ENCODE peak calls at places on chromosome 9, in four cellular contexts. One of them, this sample, is unnamed.

GRCh38 chr9:82606761-82607382 is 456.1 kb downstream of the RASEF start:
- DNase-seq in DND-41: peak
- DNase-seq in K562: peak
- DNase-seq in GM23248: peak
- DNase-seq in this sample: peak

GRCh38 chr9:135960328-135961276 is 571 bp downstream of the UBAC1 start:
- DNase-seq in GM23248: peak
- DNase-seq in K562: peak
- DNase-seq in DND-41: no peak
- DNase-seq in this sample: peak

GRCh38 chr9:38160613-38161215 is 91.7 kb upstream of the SHB start:
- DNase-seq in DND-41: peak
- DNase-seq in K562: peak
- DNase-seq in GM23248: peak
- DNase-seq in this sample: peak

GRCh38 chr9:111833941-111834340 is 39.2 kb upstream of the SHOC1 start:
- DNase-seq in K562: no peak
- DNase-seq in DND-41: no peak
- DNase-seq in GM23248: peak
- DNase-seq in this sample: no peak

GRCh38 chr9:111979561-111979960 is 82.9 kb downstream of the UGCG start:
- DNase-seq in K562: no peak
- DNase-seq in DND-41: no peak
- DNase-seq in GM23248: no peak
- DNase-seq in this sample: no peak

GRCh38 chr9:109843651-109844050 is 63.7 kb downstream of the PALM2AKAP2 start:
- DNase-seq in GM23248: no peak
- DNase-seq in K562: peak
- DNase-seq in DND-41: no peak
- DNase-seq in this sample: no peak

GRCh38 chr9:117091529-117091928 is 323.3 kb downstream of the ASTN2 start:
- DNase-seq in K562: no peak
- DNase-seq in DND-41: no peak
- DNase-seq in GM23248: no peak
- DNase-seq in this sample: no peak

GRCh38 chr9:73093740-73094379 is 57.8 kb upstream of the ANXA1 start:
- DNase-seq in K562: no peak
- DNase-seq in GM23248: peak
- DNase-seq in DND-41: no peak
- DNase-seq in this sample: no peak

GRCh38 chr9:16146661-16147060 is 593.8 kb downstream of the CCDC171 start:
- DNase-seq in DND-41: no peak
- DNase-seq in K562: no peak
- DNase-seq in GM23248: no peak
- DNase-seq in this sample: peak

GRCh38 chr9:125810161-125810560 is 63.0 kb downstream of the PBX3 start:
- DNase-seq in K562: no peak
- DNase-seq in GM23248: no peak
- DNase-seq in DND-41: no peak
- DNase-seq in this sample: no peak

GRCh38 chr9:134174526-134175290 is 10.3 kb upstream of the RNU6ATAC start:
- DNase-seq in GM23248: no peak
- DNase-seq in DND-41: no peak
- DNase-seq in K562: no peak
- DNase-seq in this sample: no peak

GRCh38 chr9:83583151-83584014 is 39.6 kb upstream of the IDNK start:
- DNase-seq in K562: peak
- DNase-seq in DND-41: peak
- DNase-seq in GM23248: peak
- DNase-seq in this sample: peak

GRCh38 chr9:14768561-14769234 is 46.2 kb upstream of the CER1 start:
- DNase-seq in K562: peak
- DNase-seq in DND-41: peak
- DNase-seq in GM23248: peak
- DNase-seq in this sample: peak

GRCh38 chr9:135076876-135077430 is 10.5 kb upstream of the OLFM1 start:
- DNase-seq in K562: no peak
- DNase-seq in GM23248: no peak
- DNase-seq in DND-41: no peak
- DNase-seq in this sample: no peak

GRCh38 chr9:94801685-94802084 is 75.2 kb downstream of the AOPEP start:
- DNase-seq in DND-41: no peak
- DNase-seq in GM23248: peak
- DNase-seq in K562: no peak
- DNase-seq in this sample: no peak

GRCh38 chr9:91443994-91444392 is 20.4 kb upstream of the NFIL3 start:
- DNase-seq in GM23248: no peak
- DNase-seq in DND-41: no peak
- DNase-seq in K562: no peak
- DNase-seq in this sample: no peak

GRCh38 chr9:102032614-102033013 is 294.2 kb upstream of the GRIN3A start:
- DNase-seq in DND-41: no peak
- DNase-seq in GM23248: no peak
- DNase-seq in K562: no peak
- DNase-seq in this sample: no peak

GRCh38 chr9:99015448-99015847 is 71.7 kb downstream of the COL15A1 start:
- DNase-seq in DND-41: no peak
- DNase-seq in GM23248: no peak
- DNase-seq in K562: no peak
- DNase-seq in this sample: no peak

GRCh38 chr9:93630806-93631411 is 54.5 kb downstream of the PHF2 start:
- DNase-seq in DND-41: no peak
- DNase-seq in K562: no peak
- DNase-seq in GM23248: no peak
- DNase-seq in this sample: no peak

GRCh38 chr9:573551-574410 is 267.7 kb upstream of the DMRT1 start:
- DNase-seq in GM23248: no peak
- DNase-seq in DND-41: no peak
- DNase-seq in K562: no peak
- DNase-seq in this sample: peak

GRCh38 chr9:99118782-99119466 is 14.0 kb downstream of the TGFBR1 start:
- DNase-seq in GM23248: no peak
- DNase-seq in DND-41: peak
- DNase-seq in K562: no peak
- DNase-seq in this sample: no peak

GRCh38 chr9:121954477-121955175 is 138.5 kb downstream of the TTLL11 start:
- DNase-seq in DND-41: peak
- DNase-seq in GM23248: no peak
- DNase-seq in K562: no peak
- DNase-seq in this sample: no peak

GRCh38 chr9:119369670-119370366 is 583 bp upstream of the BRINP1 start:
- DNase-seq in GM23248: peak
- DNase-seq in K562: no peak
- DNase-seq in DND-41: no peak
- DNase-seq in this sample: no peak

GRCh38 chr9:27701664-27702063 is 128.4 kb upstream of the C9orf72 start:
- DNase-seq in K562: no peak
- DNase-seq in DND-41: no peak
- DNase-seq in GM23248: no peak
- DNase-seq in this sample: no peak

GRCh38 chr9:101035098-101035497 is 6.6 kb downstream of the PLPPR1 start:
- DNase-seq in DND-41: no peak
- DNase-seq in K562: no peak
- DNase-seq in GM23248: no peak
- DNase-seq in this sample: no peak

GRCh38 chr9:15430920-15431844 is 8.5 kb downstream of the SNAPC3 start:
- DNase-seq in K562: no peak
- DNase-seq in GM23248: no peak
- DNase-seq in DND-41: no peak
- DNase-seq in this sample: peak

GRCh38 chr9:90330215-90330614 is 312.4 kb downstream of the DIRAS2 start:
- DNase-seq in K562: no peak
- DNase-seq in DND-41: no peak
- DNase-seq in GM23248: no peak
- DNase-seq in this sample: no peak

GRCh38 chr9:108377881-108378280 is 477.9 kb downstream of the ACTL7B start:
- DNase-seq in DND-41: no peak
- DNase-seq in K562: no peak
- DNase-seq in GM23248: no peak
- DNase-seq in this sample: no peak

GRCh38 chr9:4581861-4582565 is 80.1 kb upstream of the PLPP6 start:
- DNase-seq in GM23248: no peak
- DNase-seq in DND-41: no peak
- DNase-seq in K562: no peak
- DNase-seq in this sample: no peak

GRCh38 chr9:95506438-95506691 is 10.4 kb downstream of the PTCH1 start:
- DNase-seq in K562: peak
- DNase-seq in GM23248: peak
- DNase-seq in DND-41: no peak
- DNase-seq in this sample: no peak

GRCh38 chr9:21558079-21558478 is 76.0 kb upstream of the IFNE start:
- DNase-seq in DND-41: no peak
- DNase-seq in K562: no peak
- DNase-seq in GM23248: no peak
- DNase-seq in this sample: no peak

GRCh38 chr9:113452206-113452605 is 11.3 kb upstream of the RGS3 start:
- DNase-seq in DND-41: no peak
- DNase-seq in GM23248: no peak
- DNase-seq in K562: no peak
- DNase-seq in this sample: no peak

GRCh38 chr9:137244486-137245449 is 3.7 kb downstream of the TUBB4B start:
- DNase-seq in K562: no peak
- DNase-seq in GM23248: peak
- DNase-seq in DND-41: no peak
- DNase-seq in this sample: peak

GRCh38 chr9:37239921-37240320 is 119.5 kb downstream of the ZCCHC7 start:
- DNase-seq in K562: no peak
- DNase-seq in GM23248: no peak
- DNase-seq in DND-41: no peak
- DNase-seq in this sample: no peak

GRCh38 chr9:123569343-123569694 is 213.3 kb downstream of the CRB2 start:
- DNase-seq in DND-41: no peak
- DNase-seq in GM23248: peak
- DNase-seq in K562: no peak
- DNase-seq in this sample: no peak

GRCh38 chr9:135565141-135565628 is 3.6 kb downstream of the PAEP start:
- DNase-seq in GM23248: no peak
- DNase-seq in K562: peak
- DNase-seq in DND-41: no peak
- DNase-seq in this sample: no peak

GRCh38 chr9:127982912-127983311 is 2.1 kb upstream of the EEIG1 start:
- DNase-seq in GM23248: no peak
- DNase-seq in K562: no peak
- DNase-seq in DND-41: no peak
- DNase-seq in this sample: no peak
- H3K4me2 ChIP-seq in GM23248: no peak
- H3K4me2 ChIP-seq in K562: no peak
- H3K4me2 ChIP-seq in DND-41: no peak
- H3K4me2 ChIP-seq in this sample: no peak

GRCh38 chr9:2936221-2936620 is 92.3 kb upstream of the PUM3 start:
- DNase-seq in DND-41: no peak
- DNase-seq in GM23248: no peak
- DNase-seq in K562: no peak
- DNase-seq in this sample: no peak

GRCh38 chr9:2934241-2934650 is 90.4 kb upstream of the PUM3 start:
- DNase-seq in K562: no peak
- DNase-seq in DND-41: no peak
- DNase-seq in GM23248: no peak
- DNase-seq in this sample: no peak

GRCh38 chr9:2934883-2935282 is 91.0 kb upstream of the PUM3 start:
- DNase-seq in K562: no peak
- DNase-seq in GM23248: no peak
- DNase-seq in DND-41: no peak
- DNase-seq in this sample: no peak

GRCh38 chr9:2943016-2943415 is 99.1 kb upstream of the PUM3 start:
- DNase-seq in GM23248: no peak
- DNase-seq in DND-41: no peak
- DNase-seq in K562: no peak
- DNase-seq in this sample: no peak

GRCh38 chr9:2939368-2939767 is 95.5 kb upstream of the PUM3 start:
- DNase-seq in GM23248: no peak
- DNase-seq in DND-41: no peak
- DNase-seq in K562: no peak
- DNase-seq in this sample: no peak
- H3K4me2 ChIP-seq in GM23248: no peak
- H3K4me2 ChIP-seq in DND-41: no peak
- H3K4me2 ChIP-seq in K562: no peak
- H3K4me2 ChIP-seq in this sample: no peak

DNA sequence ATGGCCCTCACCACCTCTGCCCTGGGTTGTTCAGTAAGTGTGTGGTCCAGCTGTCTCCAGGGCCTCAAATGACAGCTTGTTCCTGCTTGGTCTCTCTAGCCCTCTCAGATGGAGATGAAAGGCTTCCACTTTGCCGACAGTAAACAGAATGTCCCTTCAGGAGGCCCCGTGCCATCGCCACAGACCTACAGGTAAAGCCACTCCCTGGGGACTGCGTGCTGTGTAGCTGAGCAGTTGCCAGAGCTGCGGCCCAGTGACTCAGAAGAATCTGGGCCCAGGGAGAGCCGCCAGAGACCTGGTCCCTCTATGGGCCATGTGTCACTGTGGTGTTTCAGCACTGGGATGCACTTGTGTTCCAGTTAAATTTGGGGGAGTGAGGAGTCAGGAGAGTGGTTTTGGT is 10.6 kb upstream of the POMT1 start:
- DNase-seq in DND-41: no peak
- DNase-seq in GM23248: no peak
- DNase-seq in K562: no peak
- DNase-seq in this sample: no peak
- H3K4me2 ChIP-seq in DND-41: no peak
- H3K4me2 ChIP-seq in GM23248: no peak
- H3K4me2 ChIP-seq in K562: no peak
- H3K4me2 ChIP-seq in this sample: no peak

GRCh38 chr9:34072868-34073590 is 24.3 kb upstream of the UBAP2 start:
- DNase-seq in DND-41: no peak
- DNase-seq in GM23248: peak
- DNase-seq in K562: peak
- DNase-seq in this sample: no peak
- H3K4me2 ChIP-seq in DND-41: no peak
- H3K4me2 ChIP-seq in GM23248: peak
- H3K4me2 ChIP-seq in K562: peak
- H3K4me2 ChIP-seq in this sample: no peak

This sample was measured in neural progenitor cell.